ENCODE peak calls at places on chromosome 1, in four cellular contexts. T is A549, W is GM12878, H is H1. G is an unnamed sample.
A peak's percentile ranks its signal among the peaks of the same experiment; 100 is the strongest.

GRCh38 chr1:182101415-182102041 is 40.0 kb upstream of the ZNF648 start:
- DNase-seq in T (no peak), W (no peak), H (peak; percentile 76), G (no peak)

GRCh38 chr1:44423706-44424546 is 18.9 kb downstream of the RNF220 start:
- DNase-seq in T (no peak), W (no peak), H (no peak), G (no peak)

GRCh38 chr1:31937300-31938183 is 626 bp downstream of the PTP4A2 start:
- DNase-seq in T (peak; percentile 37), W (no peak), H (peak; percentile 68), G (peak; percentile 76)

GRCh38 chr1:113153116-113153803 is 80.3 kb downstream of the LRIG2 start:
- DNase-seq in T (peak; percentile 3), W (no peak), H (peak; percentile 39), G (no peak)

GRCh38 chr1:230566481-230566880 is 75.8 kb upstream of the COG2 start:
- DNase-seq in T (no peak), W (no peak), H (no peak), G (no peak)

GRCh38 chr1:9128520-9129371 is at the start of gene GPR157:
- DNase-seq in T (peak; percentile 85), W (no peak), H (peak; percentile 89), G (peak; percentile 81)

GRCh38 chr1:21344750-21345443 is 54.6 kb upstream of the ECE1 start:
- DNase-seq in T (no peak), W (no peak), H (peak; percentile 65), G (peak; percentile 27)

GRCh38 chr1:190754769-190755168 is 277.1 kb upstream of the BRINP3 start:
- DNase-seq in T (peak; percentile 26), W (no peak), H (no peak), G (peak; percentile 12)

GRCh38 chr1:10898921-10899320 is 102.5 kb upstream of the CASZ1 start:
- DNase-seq in T (no peak), W (no peak), H (no peak), G (no peak)

GRCh38 chr1:224170748-224171478 is 12.1 kb upstream of the DEGS1 start:
- DNase-seq in T (peak; percentile 42), W (no peak), H (no peak), G (no peak)

GRCh38 chr1:216422821-216423529 is at the start of gene USH2A:
- DNase-seq in T (no peak), W (no peak), H (no peak), G (no peak)

GRCh38 chr1:25711555-25712298 is 88.3 kb upstream of the SELENON start:
- DNase-seq in T (no peak), W (no peak), H (no peak), G (peak; percentile 65)

GRCh38 chr1:34792868-34793727 is at the start of gene GJA4:
- DNase-seq in T (no peak), W (no peak), H (no peak), G (no peak)

GRCh38 chr1:17128361-17128760 is 9.1 kb upstream of the PADI2 start:
- DNase-seq in T (peak; percentile 88), W (no peak), H (no peak), G (peak; percentile 81)

GRCh38 chr1:43565600-43566360 is 35.1 kb downstream of the PTPRF start:
- DNase-seq in T (no peak), W (no peak), H (peak; percentile 88), G (peak; percentile 45)

GRCh38 chr1:234495231-234495990 is 16.4 kb upstream of the TARBP1 start:
- DNase-seq in T (peak; percentile 83), W (peak; percentile 79), H (no peak), G (peak; percentile 44)

GRCh38 chr1:232981161-232981560 is 30.8 kb downstream of the NTPCR start:
- DNase-seq in T (no peak), W (no peak), H (no peak), G (no peak)

GRCh38 chr1:52179073-52179472 is 37.2 kb downstream of the ZFYVE9 start:
- DNase-seq in T (peak; percentile 30), W (no peak), H (no peak), G (no peak)

GRCh38 chr1:18751425-18751824 is 108.0 kb downstream of the TAS1R2 start:
- DNase-seq in T (no peak), W (no peak), H (no peak), G (no peak)

DNA sequence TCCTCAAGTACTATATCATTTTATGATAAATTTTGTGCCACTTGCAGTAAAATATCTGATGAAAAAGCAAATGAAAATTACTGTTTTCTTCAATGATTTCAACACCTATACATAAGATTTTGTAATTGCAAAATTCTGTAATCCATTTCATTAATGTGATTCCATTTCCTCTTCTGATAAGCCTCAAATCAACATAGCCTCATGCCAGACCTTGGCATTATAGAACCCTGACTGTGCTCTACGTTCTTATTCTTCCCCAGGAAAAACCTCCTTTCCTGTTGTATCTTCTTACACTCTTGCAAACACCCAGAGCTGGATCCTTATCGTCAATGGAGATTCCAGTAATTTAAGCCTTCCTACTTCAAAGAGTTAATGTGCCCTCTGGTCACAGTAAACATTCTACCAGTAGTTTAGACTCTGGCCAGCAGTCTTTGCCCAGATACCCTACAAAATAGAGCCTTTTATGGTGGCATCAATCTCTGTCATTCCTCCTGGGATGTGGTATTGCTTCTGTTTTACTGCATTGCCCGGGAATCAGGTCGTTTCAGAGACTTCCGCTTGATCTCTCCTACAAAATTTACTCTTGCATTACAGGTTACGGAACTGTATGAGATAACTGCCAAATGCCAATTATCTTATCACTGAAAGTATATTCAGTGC is 48.5 kb upstream of the CHRM3 start:
- DNase-seq in T (no peak), W (no peak), H (no peak), G (no peak)
- TF ChIP-seq MAX in T (no peak), W (no peak), H (no peak), G (no peak)

GRCh38 chr1:84573481-84573966 is 716 bp downstream of the CTBS start:
- DNase-seq in T (no peak), W (no peak), H (no peak), G (no peak)

GRCh38 chr1:84573967-84574842 is at the start of gene CTBS:
- DNase-seq in T (peak; percentile 77), W (peak; percentile 45), H (peak; percentile 85), G (peak; percentile 93)

GRCh38 chr1:84569216-84569615 is 5.0 kb downstream of the CTBS start:
- DNase-seq in T (no peak), W (no peak), H (no peak), G (no peak)

GRCh38 chr1:84571150-84571535 is 3.1 kb downstream of the CTBS start:
- DNase-seq in T (no peak), W (no peak), H (no peak), G (no peak)

DNA sequence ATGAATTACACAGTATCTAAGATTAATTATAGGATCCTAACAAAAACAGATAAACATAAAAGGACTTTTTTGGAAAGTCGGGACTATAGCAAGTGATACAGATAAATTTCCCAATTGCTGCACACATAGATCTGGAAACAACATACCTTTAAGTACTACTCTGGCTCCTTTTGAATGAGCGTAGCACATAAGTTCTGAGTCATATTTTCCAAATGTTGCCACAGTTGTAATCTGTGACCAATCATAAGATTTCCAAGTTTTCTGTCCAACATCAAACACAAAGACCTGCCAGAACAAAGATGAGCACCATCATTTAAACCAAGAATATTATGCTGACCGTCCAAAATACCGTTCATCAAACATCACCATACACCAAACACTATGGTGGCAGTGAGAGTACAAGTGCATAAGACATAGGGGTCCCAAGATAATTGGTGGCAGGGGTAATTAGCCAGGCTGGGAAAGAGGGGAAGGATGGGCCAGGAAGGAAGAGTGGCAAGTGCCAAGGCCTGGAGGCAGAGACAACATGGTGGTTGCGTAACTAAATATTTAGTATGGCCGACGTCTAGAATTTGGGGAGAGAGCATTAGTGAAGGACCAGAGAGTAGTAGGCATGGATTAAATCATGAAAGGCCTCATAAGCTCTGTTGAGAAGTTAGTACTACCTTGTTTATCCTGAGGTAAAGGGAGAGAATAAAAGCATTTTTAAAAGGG is 3.6 kb downstream of the CTBS start:
- DNase-seq in T (no peak), W (no peak), H (no peak), G (no peak)
- TF ChIP-seq MAX in T (no peak), W (no peak), H (no peak), G (no peak)

GRCh38 chr1:1763657-1764621 is 14.3 kb downstream of the NADK start:
- DNase-seq in T (peak; percentile 67), W (no peak), H (no peak), G (peak; percentile 98)
- TF ChIP-seq MAX in T (peak; percentile 23), W (no peak), H (no peak), G (peak; percentile 86)

GRCh38 chr1:205933672-205934618 is 9.3 kb downstream of the SLC26A9 start:
- DNase-seq in T (peak; percentile 91), W (no peak), H (no peak), G (peak; percentile 72)
- TF ChIP-seq MAX in T (no peak), W (no peak), H (no peak), G (no peak)

DNA sequence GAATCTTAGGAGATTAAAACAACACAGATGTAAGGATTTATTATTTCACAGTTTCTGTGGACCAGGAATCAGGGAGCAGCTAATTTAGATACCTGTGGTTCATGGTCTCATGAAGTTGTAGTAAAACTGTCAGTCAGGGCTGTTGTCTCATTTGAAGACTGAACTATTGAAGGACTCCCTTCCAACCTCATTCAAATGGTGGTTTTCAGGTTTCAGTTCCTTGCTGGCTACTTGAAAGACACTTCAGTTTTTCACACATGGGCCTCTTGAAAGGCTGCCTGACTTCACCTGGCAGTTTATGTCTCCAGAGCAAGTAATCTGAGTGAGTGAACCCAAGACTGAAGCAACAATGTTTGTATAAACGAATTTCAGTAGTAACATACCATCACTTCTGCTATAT is 915.9 kb downstream of the PLA2G4A start:
- DNase-seq in T (no peak), W (peak; percentile 36), H (no peak), G (no peak)
- TF ChIP-seq MAX in T (no peak), W (no peak), H (no peak), G (no peak)

GRCh38 chr1:74344396-74344795 is 109.2 kb downstream of the TNNI3K start:
- DNase-seq in T (no peak), W (no peak), H (no peak), G (no peak)
- TF ChIP-seq MAX in T (no peak), W (no peak), H (no peak), G (no peak)

GRCh38 chr1:29704430-29704829 is 468.1 kb downstream of the PTPRU start:
- DNase-seq in T (no peak), W (no peak), H (no peak), G (no peak)
- TF ChIP-seq MAX in T (no peak), W (no peak), H (no peak), G (no peak)

DNA sequence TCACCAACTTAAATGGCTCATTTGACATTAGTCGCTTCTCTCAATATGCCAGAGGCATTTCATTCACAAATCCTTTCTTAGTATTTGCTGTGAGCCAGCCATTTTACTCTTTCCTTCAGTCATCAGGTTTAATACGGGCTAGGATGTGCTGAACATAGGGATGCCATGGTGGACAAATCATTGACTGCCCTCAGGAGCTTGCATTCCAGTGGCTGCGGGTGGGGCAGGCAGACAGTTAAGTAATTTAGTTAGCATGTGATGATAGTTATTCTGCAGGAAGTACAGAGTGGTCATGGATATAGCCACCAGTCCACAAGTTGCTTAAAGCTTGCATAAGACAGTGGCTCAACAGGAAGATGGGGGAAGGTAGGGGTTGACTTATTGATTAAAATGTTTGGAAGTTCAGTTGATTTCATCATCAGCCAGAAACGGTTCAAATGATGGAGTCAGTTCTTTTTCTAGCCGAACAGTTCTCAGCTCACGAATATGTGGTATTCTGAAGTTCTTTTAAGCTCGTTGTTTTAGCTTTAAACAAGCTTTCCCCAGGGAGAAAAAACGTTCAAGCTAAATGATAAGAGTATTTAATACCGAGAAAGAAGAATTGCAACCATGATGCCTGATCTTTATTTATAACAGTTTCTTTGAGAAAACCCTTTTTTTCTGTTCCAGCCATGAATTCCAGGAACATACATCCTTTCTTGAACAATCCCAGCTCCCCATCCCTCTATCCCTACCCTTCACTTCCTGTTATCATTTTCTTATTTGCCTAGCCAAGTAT is 1.4 kb downstream of the SLC22A15 start:
- DNase-seq in T (peak; percentile 49), W (no peak), H (no peak), G (peak; percentile 96)
- TF ChIP-seq MAX in T (no peak), W (no peak), H (no peak), G (peak; percentile 77)